ENCODE peak calls at places on chromosomes 1 and 21, in five cellular contexts. K is NCI-H1105 treated with DMSO at 0.1 percent for 48 hours; J is KBM-7; Z is NCI-H1930; G is CD4-positive, CD25-positive, alpha-beta regulatory T cell. L is an unnamed sample.

GRCh38 chr1:1253972-1254666 is 7.6 kb upstream of the C1QTNF12 start:
- DNase-seq in K (no peak), J (no peak), Z (no peak), G (no peak), L (no peak)

GRCh38 chr21:36419241-36419640 is 34.0 kb downstream of the CHAF1B start:
- DNase-seq in K (no peak), J (no peak), Z (no peak), G (no peak), L (no peak)

GRCh38 chr1:201061886-201062285 is 38.4 kb upstream of the KIF21B start:
- DNase-seq in K (no peak), J (no peak), Z (no peak), G (no peak), L (no peak)

GRCh38 chr1:225299624-225300023 is 128.2 kb downstream of the LBR start:
- DNase-seq in K (no peak), J (no peak), Z (no peak), G (no peak), L (no peak)

GRCh38 chr21:14545906-14546480 is at the start of gene SAMSN1:
- DNase-seq in K (no peak), J (peak; percentile 93), Z (no peak), G (peak; percentile 84), L (no peak)

GRCh38 chr1:156705918-156706646 is 699 bp upstream of the CRABP2 start:
- DNase-seq in K (peak; percentile 79), J (peak; percentile 83), Z (peak; percentile 79), G (peak; percentile 61), L (peak; percentile 74)

GRCh38 chr1:41891403-41891896 is 27.3 kb downstream of the HIVEP3 start:
- DNase-seq in K (no peak), J (peak; percentile 9), Z (no peak), G (peak; percentile 77), L (peak; percentile 28)

GRCh38 chr1:171267391-171267790 is 19.1 kb downstream of the FMO1 start:
- DNase-seq in K (no peak), J (no peak), Z (no peak), G (no peak), L (no peak)

GRCh38 chr1:33320619-33321165 is at the start of gene A3GALT2:
- DNase-seq in K (no peak), J (no peak), Z (no peak), G (no peak), L (no peak)

GRCh38 chr1:7264101-7264500 is 478.8 kb downstream of the CAMTA1 start:
- DNase-seq in K (no peak), J (no peak), Z (no peak), G (no peak), L (no peak)

GRCh38 chr1:167791281-167792209 is 69.8 kb downstream of the MPZL1 start:
- DNase-seq in K (no peak), J (peak; percentile 16), Z (no peak), G (no peak), L (peak; percentile 65)

GRCh38 chr1:161439280-161440232 is 65.7 kb upstream of the FCGR2A start:
- DNase-seq in K (no peak), J (peak; percentile 35), Z (no peak), G (peak; percentile 11), L (no peak)

GRCh38 chr1:191641420-191642215 is 516.6 kb upstream of the RGS18 start:
- DNase-seq in K (no peak), J (no peak), Z (no peak), G (no peak), L (no peak)

GRCh38 chr1:36142121-36142520 is 7.2 kb downstream of the TRAPPC3 start:
- DNase-seq in K (peak; percentile 75), J (no peak), Z (no peak), G (no peak), L (no peak)

GRCh38 chr1:33294071-33295010 is 26.6 kb downstream of the A3GALT2 start:
- DNase-seq in K (no peak), J (no peak), Z (no peak), G (no peak), L (no peak)

GRCh38 chr1:209960926-209961325 is 22.9 kb downstream of the SYT14 start:
- DNase-seq in K (no peak), J (no peak), Z (no peak), G (no peak), L (no peak)

GRCh38 chr1:211639500-211640361 is 35.7 kb downstream of the NEK2 start:
- DNase-seq in K (no peak), J (no peak), Z (no peak), G (no peak), L (no peak)

GRCh38 chr1:238772321-238772720 is 614.0 kb upstream of the CHRM3 start:
- DNase-seq in K (no peak), J (no peak), Z (no peak), G (no peak), L (no peak)

GRCh38 chr21:44532712-44533111 is 7.3 kb downstream of the KRTAP10-1 start:
- DNase-seq in K (no peak), J (no peak), Z (no peak), G (no peak), L (no peak)

GRCh38 chr1:115098979-115099692 is 9.8 kb upstream of the TSPAN2 start:
- DNase-seq in K (peak; percentile 69), J (peak; percentile 69), Z (peak; percentile 40), G (peak; percentile 87), L (no peak)

GRCh38 chr1:8863138-8863537 is 15.3 kb downstream of the ENO1 start:
- DNase-seq in K (no peak), J (no peak), Z (no peak), G (no peak), L (no peak)

GRCh38 chr1:191590578-191590977 is 567.7 kb upstream of the RGS18 start:
- DNase-seq in K (no peak), J (peak; percentile 63), Z (no peak), G (no peak), L (no peak)

GRCh38 chr1:3331564-3331963 is 122.9 kb upstream of the ARHGEF16 start:
- DNase-seq in K (no peak), J (no peak), Z (no peak), G (no peak), L (no peak)

GRCh38 chr1:36154765-36155559 is 998 bp upstream of the MAP7D1 start:
- DNase-seq in K (no peak), J (no peak), Z (no peak), G (no peak), L (no peak)

GRCh38 chr1:54888080-54888733 is 1.2 kb upstream of the DHCR24 start:
- DNase-seq in K (no peak), J (no peak), Z (no peak), G (no peak), L (no peak)

GRCh38 chr1:160101037-160101716 is 2.8 kb upstream of the IGSF8 start:
- DNase-seq in K (peak; percentile 71), J (peak; percentile 91), Z (peak; percentile 35), G (peak; percentile 75), L (peak; percentile 60)

GRCh38 chr1:24694380-24694843 is 50.8 kb upstream of the CLIC4 start:
- DNase-seq in K (peak; percentile 78), J (peak; percentile 67), Z (no peak), G (no peak), L (peak; percentile 71)

GRCh38 chr1:163055005-163055404 is 14.2 kb upstream of the RGS4 start:
- DNase-seq in K (no peak), J (no peak), Z (no peak), G (no peak), L (no peak)

GRCh38 chr1:242228991-242229390 is 230.1 kb upstream of the MAP1LC3C start:
- DNase-seq in K (no peak), J (no peak), Z (no peak), G (no peak), L (no peak)

L was measured in NCI-H187 treated with DMSO at 0.1 percent for 48 hours.